ENCODE peak calls at places on chromosomes 16 and 17, in six cellular contexts. Q is CD8-positive, alpha-beta memory T cell; G is heart left ventricle; P is SK-N-SH; H is CD4-positive, CD25-positive, alpha-beta regulatory T cell; V is PC-3. O is an unnamed sample.
A peak's percentile ranks its signal among the peaks of the same experiment; 100 is the strongest.

GRCh38 chr17:2462481-2462880 is 49.2 kb downstream of the METTL16 start:
- DNase-seq in Q (no peak), G (no peak), P (no peak), H (no peak), V (no peak), O (no peak)

GRCh38 chr16:14362774-14363371 is 267.2 kb downstream of the PARN start:
- DNase-seq in Q (no peak), G (no peak), P (no peak), H (no peak), V (no peak), O (no peak)

GRCh38 chr17:235831-236640 is 54.6 kb upstream of the DOC2B start:
- DNase-seq in Q (no peak), G (peak; percentile 18), P (no peak), H (no peak), V (no peak), O (no peak)

GRCh38 chr17:19578545-19578944 is 44.9 kb downstream of the SLC47A1 start:
- DNase-seq in Q (no peak), G (no peak), P (peak; percentile 85), H (no peak), V (no peak), O (no peak)

GRCh38 chr17:47990962-47991731 is 20.2 kb downstream of the CDK5RAP3 start:
- DNase-seq in Q (no peak), G (no peak), P (peak; percentile 70), H (no peak), V (no peak), O (no peak)

GRCh38 chr17:8859029-8859803 is 8.3 kb downstream of the PIK3R6 start:
- DNase-seq in Q (no peak), G (no peak), P (no peak), H (no peak), V (no peak), O (no peak)

GRCh38 chr17:18877104-18877503 is 19.2 kb downstream of the PRPSAP2 start:
- DNase-seq in Q (no peak), G (no peak), P (no peak), H (no peak), V (peak; percentile 79), O (no peak)

GRCh38 chr17:74729866-74730265 is 7.2 kb upstream of the RAB37 start:
- DNase-seq in Q (no peak), G (no peak), P (no peak), H (no peak), V (no peak), O (no peak)

GRCh38 chr17:79925242-79925957 is 86.2 kb upstream of the CBX4 start:
- DNase-seq in Q (no peak), G (peak; percentile 69), P (no peak), H (no peak), V (peak; percentile 88), O (no peak)

GRCh38 chr16:19898924-19899604 is 14.4 kb upstream of the GPRC5B start:
- DNase-seq in Q (peak; percentile 16), G (no peak), P (peak; percentile 64), H (no peak), V (peak; percentile 69), O (peak; percentile 73)

GRCh38 chr17:39627170-39627716 is 491 bp downstream of the PPP1R1B start:
- DNase-seq in Q (no peak), G (no peak), P (peak; percentile 62), H (no peak), V (no peak), O (no peak)

GRCh38 chr17:9268546-9268945 is 247.2 kb downstream of the NTN1 start:
- DNase-seq in Q (no peak), G (no peak), P (no peak), H (no peak), V (no peak), O (no peak)

GRCh38 chr16:27377666-27378485 is 24.1 kb upstream of the IL21R start:
- DNase-seq in Q (peak; percentile 41), G (no peak), P (no peak), H (peak; percentile 36), V (no peak), O (no peak)
- H3K4me1 ChIP-seq in Q (peaks cover 45% of the 10 kb centered on the region), G (no peaks in the 10 kb centered on the region), P (no peaks in the 10 kb centered on the region), H (peaks cover 42% of the 10 kb centered on the region), V (no peaks in the 10 kb centered on the region), O (no peaks in the 10 kb centered on the region)

DNA sequence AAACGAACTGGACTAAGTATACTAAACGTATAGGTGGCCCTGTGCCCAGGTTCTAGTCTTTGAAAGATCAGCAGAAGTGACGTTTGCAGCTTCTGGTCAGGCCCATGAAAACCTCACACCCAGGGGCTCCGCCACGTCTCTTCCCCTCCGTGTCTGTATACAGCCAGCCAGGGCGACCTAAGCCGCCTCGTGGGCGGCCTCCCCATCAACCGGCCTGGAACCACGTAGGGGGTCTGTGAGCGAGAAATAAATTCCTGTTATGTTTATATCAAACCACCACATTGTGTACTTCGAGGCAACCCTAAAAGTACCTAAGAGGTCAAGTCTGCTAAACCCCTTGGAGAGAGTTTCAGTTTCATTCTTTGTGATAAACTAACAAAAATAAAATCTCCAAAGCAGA is 6.8 kb downstream of the TK1 start:
- DNase-seq in Q (no peak), G (no peak), P (no peak), H (no peak), V (no peak), O (no peak)
- H3K4me3 ChIP-seq in Q (no peak overlapping the region), G (no peak overlapping the region), P (no peak overlapping the region), H (peak overlapping the region; percentile 33), V (no peak overlapping the region), O (no peak overlapping the region)

GRCh38 chr16:17229766-17230165 is 241.0 kb downstream of the XYLT1 start:
- DNase-seq in Q (no peak), G (no peak), P (no peak), H (no peak), V (no peak), O (no peak)
- H3K4me1 ChIP-seq in Q (no peaks in the 10 kb centered on the region), G (peaks cover 12% of the 10 kb centered on the region), P (peaks cover 30% of the 10 kb centered on the region), H (no peaks in the 10 kb centered on the region), V (no peaks in the 10 kb centered on the region), O (no peaks in the 10 kb centered on the region)

DNA sequence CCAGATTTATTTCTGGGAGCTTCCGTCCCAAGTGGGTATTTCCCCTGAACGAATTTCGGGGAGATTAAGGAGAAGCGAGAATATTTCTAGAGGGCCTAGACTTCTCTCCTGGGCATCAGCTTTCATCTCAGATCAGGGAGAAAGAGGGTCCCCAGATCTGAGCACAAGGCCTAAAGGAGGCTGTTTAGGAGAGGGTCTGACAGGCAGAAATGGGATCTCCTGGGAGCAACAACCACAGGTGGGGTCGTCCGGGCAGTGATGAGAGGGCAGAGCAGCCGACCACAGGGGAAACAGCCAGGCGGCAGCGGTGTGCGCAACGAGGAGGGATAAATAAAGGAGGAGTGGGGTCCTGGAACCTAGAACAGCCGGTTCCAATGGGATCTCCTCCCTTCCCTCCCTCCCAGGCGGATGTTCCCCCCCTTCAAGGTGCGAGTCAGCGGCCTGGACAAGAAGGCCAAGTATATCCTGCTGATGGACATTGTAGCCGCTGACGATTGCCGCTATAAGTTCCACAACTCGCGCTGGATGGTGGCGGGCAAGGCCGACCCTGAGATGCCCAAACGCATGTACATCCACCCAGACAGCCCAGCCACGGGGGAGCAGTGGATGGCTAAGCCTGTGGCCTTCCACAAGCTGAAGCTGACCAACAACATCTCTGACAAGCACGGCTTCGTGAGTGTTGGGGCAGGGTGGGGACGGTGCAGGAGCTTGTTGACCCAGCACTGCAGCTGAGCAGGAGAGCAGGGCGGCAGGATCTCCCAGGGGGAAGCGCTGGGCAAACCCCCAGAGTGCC is 1.8 kb downstream of the TBX2 start:
- DNase-seq in Q (no peak), G (no peak), P (peak; percentile 73), H (no peak), V (no peak), O (no peak)
- H3K4me3 ChIP-seq in Q (no peak overlapping the region), G (peak overlapping the region; percentile 55), P (peak overlapping the region; percentile 100), H (no peak overlapping the region), V (peak overlapping the region; percentile 72), O (peak overlapping the region; percentile 67)

GRCh38 chr16:67396159-67396774 is 3.0 kb upstream of the TPPP3 start:
- DNase-seq in Q (no peak), G (peak; percentile 92), P (peak; percentile 87), H (no peak), V (peak; percentile 70), O (peak; percentile 96)

GRCh38 chr16:67397812-67398545 is 4.7 kb upstream of the TPPP3 start:
- DNase-seq in Q (no peak), G (no peak), P (no peak), H (no peak), V (no peak), O (no peak)

GRCh38 chr16:67398546-67399217 is 5.4 kb upstream of the TPPP3 start:
- DNase-seq in Q (no peak), G (no peak), P (no peak), H (no peak), V (no peak), O (no peak)

GRCh38 chr16:67396775-67397450 is 3.6 kb upstream of the TPPP3 start:
- DNase-seq in Q (no peak), G (no peak), P (no peak), H (no peak), V (no peak), O (no peak)

DNA sequence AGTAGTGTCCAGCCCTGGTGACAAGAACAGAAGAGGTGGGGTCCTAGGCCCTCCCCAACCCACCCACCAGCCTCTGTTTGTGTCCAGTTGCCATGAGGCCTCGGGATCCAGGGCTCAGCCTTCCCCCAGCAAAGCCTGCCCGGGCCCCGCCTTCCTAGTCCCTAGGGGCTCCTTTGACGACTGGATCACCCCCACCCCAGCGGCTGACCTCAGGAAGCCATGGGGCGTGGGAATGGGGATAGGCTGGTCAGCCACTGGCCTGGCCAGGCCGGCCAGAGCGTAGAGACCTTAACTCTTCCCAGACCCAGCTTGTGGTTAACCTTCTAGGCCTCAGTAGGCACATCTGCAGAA is 4.1 kb upstream of the TPPP3 start:
- DNase-seq in Q (no peak), G (peak; percentile 83), P (no peak), H (no peak), V (no peak), O (no peak)
- H3K4me1 ChIP-seq in Q (peaks cover 8% of the 10 kb centered on the region), G (peaks cover 62% of the 10 kb centered on the region), P (peaks cover 54% of the 10 kb centered on the region), H (peaks cover 18% of the 10 kb centered on the region), V (peaks cover 5% of the 10 kb centered on the region), O (peaks cover 25% of the 10 kb centered on the region)

GRCh38 chr17:61461586-61461966 is 9.4 kb downstream of the TBX4 start:
- DNase-seq in Q (no peak), G (no peak), P (peak; percentile 67), H (no peak), V (no peak), O (no peak)

GRCh38 chr17:61459968-61460718 is 7.9 kb downstream of the TBX4 start:
- DNase-seq in Q (no peak), G (no peak), P (no peak), H (no peak), V (no peak), O (no peak)

GRCh38 chr17:61461967-61462733 is 9.9 kb downstream of the TBX4 start:
- DNase-seq in Q (no peak), G (no peak), P (peak; percentile 78), H (no peak), V (peak; percentile 20), O (no peak)

GRCh38 chr17:61459434-61459809 is 7.2 kb downstream of the TBX4 start:
- DNase-seq in Q (no peak), G (no peak), P (no peak), H (no peak), V (no peak), O (no peak)

GRCh38 chr17:61460796-61461585 is 8.8 kb downstream of the TBX4 start:
- DNase-seq in Q (no peak), G (no peak), P (no peak), H (no peak), V (no peak), O (no peak)
- H3K4me3 ChIP-seq in Q (no peak overlapping the region), G (no peak overlapping the region), P (no peak overlapping the region), H (no peak overlapping the region), V (no peak overlapping the region), O (no peak overlapping the region)